ENCODE peak calls at places on chromosomes 1 and 21, in nine cellular contexts. D is nephron progenitor cell; Y is NCI-H1436; Z is CD4-positive, CD25-positive, alpha-beta regulatory T cell; T is activated CD4-positive, alpha-beta T cell treated with anti-CD3 and anti-CD28 coated beads, Interleukin-2, amount 50 U/mL, for 48 hours; L is Right ventricle myocardium superior; S is NCI-H1092; M is memory B cell; J is activated CD8-positive, alpha-beta memory T cell treated with anti-CD3 and anti-CD28 coated beads for 1 hour. Q is an unnamed sample.

GRCh38 chr1:145985129-145985501 is 11.3 kb downstream of the TXNIP start:
- DNase-seq in D (no peak), L (no peak), S (no peak), Z (no peak), J (no peak), Y (no peak), T (no peak), M (no peak), Q (no peak)

GRCh38 chr1:153585009-153585408 is 19.4 kb upstream of the S100A2 start:
- DNase-seq in J (no peak), T (no peak), L (no peak), M (no peak), Z (no peak), D (no peak), Y (no peak), S (no peak), Q (no peak)

GRCh38 chr1:202858306-202858705 is 30.6 kb downstream of the RABIF start:
- DNase-seq in M (no peak), Y (no peak), Z (no peak), T (no peak), D (no peak), J (no peak), S (no peak), L (peak; percentile 56), Q (no peak)

GRCh38 chr1:171606402-171606941 is 15.6 kb upstream of the MYOCOS start:
- DNase-seq in L (no peak), T (no peak), D (no peak), S (no peak), Z (no peak), Y (no peak), M (no peak), J (no peak), Q (no peak)

GRCh38 chr1:179327679-179328078 is 34.1 kb downstream of the SOAT1 start:
- DNase-seq in T (no peak), J (no peak), Y (no peak), M (no peak), L (no peak), Z (no peak), S (no peak), D (no peak), Q (no peak)

GRCh38 chr1:214101828-214102227 is 114.1 kb downstream of the PROX1 start:
- DNase-seq in D (no peak), Z (no peak), L (no peak), T (no peak), J (no peak), M (no peak), Y (no peak), S (no peak), Q (no peak)

GRCh38 chr1:99764439-99764838 is 2.0 kb downstream of the FRRS1 start:
- DNase-seq in S (no peak), Y (no peak), M (no peak), J (no peak), D (no peak), T (no peak), Z (no peak), L (no peak), Q (no peak)

GRCh38 chr1:246689409-246689997 is 34.7 kb upstream of the SCCPDH start:
- DNase-seq in M (peak; percentile 32), Y (peak; percentile 89), J (no peak), S (peak; percentile 87), D (peak; percentile 44), L (peak; percentile 58), Z (peak; percentile 6), T (peak; percentile 43), Q (peak; percentile 93)

GRCh38 chr1:76430532-76430931 is 356.0 kb downstream of the ST6GALNAC3 start:
- DNase-seq in S (no peak), Y (no peak), Z (no peak), L (no peak), J (no peak), T (no peak), M (no peak), D (no peak), Q (no peak)

GRCh38 chr1:115924730-115925129 is 51.6 kb upstream of the SLC22A15 start:
- DNase-seq in Z (no peak), J (no peak), L (no peak), M (no peak), D (no peak), Y (no peak), S (no peak), T (no peak), Q (peak; percentile 7)

GRCh38 chr1:228165372-228166169 is at the start of gene IBA57:
- DNase-seq in J (peak; percentile 99), D (peak; percentile 99), S (peak; percentile 99), Y (peak; percentile 99), M (peak; percentile 100), T (peak; percentile 99), Z (peak; percentile 100), L (peak; percentile 100), Q (peak; percentile 100)

GRCh38 chr1:228403231-228403631 is 3.4 kb downstream of the TRIM11 start:
- DNase-seq in S (no peak), T (no peak), J (no peak), L (no peak), D (no peak), Z (no peak), Y (no peak), M (no peak), Q (no peak)

GRCh38 chr21:43719748-43720538 is 1.0 kb downstream of the PDXK start:
- DNase-seq in L (no peak), Y (no peak), D (no peak), M (no peak), S (no peak), T (peak; percentile 21), Z (no peak), J (no peak), Q (no peak)

GRCh38 chr1:21520899-21521716 is 11.9 kb downstream of the ALPL start:
- DNase-seq in M (no peak), L (no peak), S (no peak), J (no peak), Z (no peak), Y (no peak), D (no peak), T (no peak), Q (no peak)

GRCh38 chr1:67053535-67053784 is 488 bp downstream of the SLC35D1 start:
- DNase-seq in D (peak; percentile 71), J (no peak), T (no peak), Z (peak; percentile 24), L (peak; percentile 79), M (peak; percentile 54), S (no peak), Y (no peak), Q (no peak)

GRCh38 chr1:21638531-21639341 is 30.4 kb downstream of the RAP1GAP start:
- DNase-seq in S (no peak), D (no peak), J (no peak), Z (no peak), T (peak; percentile 33), Y (no peak), L (peak; percentile 44), M (no peak), Q (peak; percentile 84)

GRCh38 chr1:228376262-228376628 is 30.4 kb downstream of the TRIM11 start:
- DNase-seq in Y (no peak), D (no peak), T (no peak), Z (no peak), M (no peak), J (no peak), S (no peak), L (no peak), Q (no peak)

GRCh38 chr1:2597441-2598328 is 11.1 kb downstream of the PRXL2B start:
- DNase-seq in S (no peak), Y (no peak), T (no peak), Z (peak; percentile 1), J (no peak), M (no peak), D (no peak), L (peak; percentile 31), Q (no peak)

GRCh38 chr1:221164029-221164428 is 284.8 kb downstream of the HLX start:
- DNase-seq in M (no peak), T (no peak), J (no peak), D (no peak), Z (no peak), S (no peak), Y (no peak), L (no peak), Q (no peak)

GRCh38 chr1:224183591-224184312 is 712 bp downstream of the DEGS1 start:
- DNase-seq in S (peak; percentile 60), Y (peak; percentile 43), T (peak; percentile 74), M (peak; percentile 77), J (no peak), D (peak; percentile 62), L (peak; percentile 70), Z (peak; percentile 40), Q (peak; percentile 80)

GRCh38 chr1:172024516-172024915 is 183.2 kb downstream of the DNM3 start:
- DNase-seq in D (no peak), Y (no peak), S (no peak), Z (no peak), L (no peak), T (no peak), J (no peak), M (no peak), Q (peak; percentile 81)

GRCh38 chr1:74480068-74480467 is 32.3 kb downstream of the LRRC53 start:
- DNase-seq in D (no peak), T (no peak), S (no peak), Y (no peak), M (no peak), Z (no peak), J (no peak), L (no peak), Q (no peak)

GRCh38 chr1:115564201-115564600 is 77.6 kb upstream of the VANGL1 start:
- DNase-seq in T (no peak), S (no peak), J (no peak), M (no peak), L (no peak), Y (no peak), Z (no peak), D (peak; percentile 61), Q (no peak)

GRCh38 chr1:5492861-5493260 is 499.4 kb downstream of the NPHP4 start:
- DNase-seq in M (no peak), T (no peak), D (no peak), Z (no peak), S (no peak), Y (no peak), L (no peak), J (no peak), Q (no peak)

GRCh38 chr1:54872041-54872342 is 15.0 kb downstream of the DHCR24 start:
- DNase-seq in Y (no peak), Z (no peak), D (no peak), L (no peak), T (no peak), J (no peak), M (no peak), S (no peak), Q (no peak)

GRCh38 chr1:98962156-98962555 is 42.5 kb downstream of the PLPPR5 start:
- DNase-seq in Z (no peak), S (no peak), T (no peak), D (no peak), L (no peak), Y (no peak), J (no peak), M (no peak), Q (no peak)

GRCh38 chr1:198151688-198152087 is 5.1 kb upstream of the NEK7 start:
- DNase-seq in M (no peak), D (no peak), Z (no peak), L (no peak), Y (peak; percentile 14), S (no peak), J (no peak), T (no peak), Q (no peak)

GRCh38 chr1:9194024-9194423 is 40.5 kb upstream of the H6PD start:
- DNase-seq in T (no peak), S (no peak), M (no peak), Y (no peak), Z (no peak), J (no peak), D (no peak), L (no peak), Q (peak; percentile 73)

GRCh38 chr1:233647625-233648024 is 33.7 kb downstream of the KCNK1 start:
- DNase-seq in M (no peak), L (no peak), Z (no peak), T (no peak), J (no peak), Y (no peak), D (no peak), S (no peak), Q (no peak)

GRCh38 chr1:145759713-145760112 is 40.4 kb downstream of the CD160 start:
- DNase-seq in S (no peak), J (no peak), L (no peak), T (no peak), M (no peak), Y (no peak), D (no peak), Z (no peak), Q (no peak)

GRCh38 chr1:248884632-248885295 is 21.3 kb upstream of the PGBD2 start:
- DNase-seq in L (no peak), Y (no peak), Z (no peak), S (no peak), M (no peak), D (no peak), J (no peak), T (no peak), Q (no peak)

Q was measured in MCF 10A.